ENCODE peak calls at places on chromosomes 7 and 10, in seven cellular contexts. One of them, this sample, is unnamed.

GRCh38 chr7:136555933-136556332 is 312.5 kb upstream of the CHRM2 start:
- DNase-seq in NB4: no peak
- DNase-seq in esophagus muscularis mucosa: no peak
- DNase-seq in testis: no peak
- DNase-seq in endothelial cell: no peak
- DNase-seq in right atrium auricular region: no peak
- DNase-seq in choroid plexus epithelial cell: no peak
- DNase-seq in this sample: no peak

GRCh38 chr10:35208949-35209613 is 82.4 kb downstream of the CREM start:
- DNase-seq in NB4: no peak
- DNase-seq in esophagus muscularis mucosa: no peak
- DNase-seq in testis: no peak
- DNase-seq in endothelial cell: no peak
- DNase-seq in right atrium auricular region: no peak
- DNase-seq in choroid plexus epithelial cell: no peak
- DNase-seq in this sample: no peak

GRCh38 chr10:132422931-132423813 is 26.2 kb downstream of the PWWP2B start:
- DNase-seq in NB4: peak; percentile 74
- DNase-seq in esophagus muscularis mucosa: no peak
- DNase-seq in testis: no peak
- DNase-seq in endothelial cell: no peak
- DNase-seq in right atrium auricular region: no peak
- DNase-seq in choroid plexus epithelial cell: peak; percentile 42
- DNase-seq in this sample: no peak

GRCh38 chr10:6399241-6399701 is 180.8 kb downstream of the PRKCQ start:
- DNase-seq in NB4: peak; percentile 75
- DNase-seq in esophagus muscularis mucosa: no peak
- DNase-seq in testis: peak; percentile 51
- DNase-seq in endothelial cell: no peak
- DNase-seq in right atrium auricular region: no peak
- DNase-seq in choroid plexus epithelial cell: peak; percentile 49
- DNase-seq in this sample: no peak

GRCh38 chr7:44486693-44487092 is 3.8 kb downstream of the NUDCD3 start:
- DNase-seq in NB4: peak; percentile 40
- DNase-seq in esophagus muscularis mucosa: no peak
- DNase-seq in testis: no peak
- DNase-seq in endothelial cell: no peak
- DNase-seq in right atrium auricular region: no peak
- DNase-seq in choroid plexus epithelial cell: peak; percentile 31
- DNase-seq in this sample: no peak

GRCh38 chr7:157313645-157314044 is 23.2 kb upstream of the DNAJB6 start:
- DNase-seq in NB4: no peak
- DNase-seq in esophagus muscularis mucosa: no peak
- DNase-seq in testis: no peak
- DNase-seq in endothelial cell: no peak
- DNase-seq in right atrium auricular region: no peak
- DNase-seq in choroid plexus epithelial cell: no peak
- DNase-seq in this sample: no peak

GRCh38 chr10:100020161-100020882 is 10.6 kb upstream of the DNMBP start:
- DNase-seq in NB4: no peak
- DNase-seq in esophagus muscularis mucosa: no peak
- DNase-seq in testis: no peak
- DNase-seq in endothelial cell: no peak
- DNase-seq in right atrium auricular region: no peak
- DNase-seq in choroid plexus epithelial cell: no peak
- DNase-seq in this sample: no peak

GRCh38 chr10:31320179-31320597 is 1.2 kb downstream of the ZEB1 start:
- DNase-seq in NB4: peak; percentile 53
- DNase-seq in esophagus muscularis mucosa: no peak
- DNase-seq in testis: peak; percentile 41
- DNase-seq in endothelial cell: peak; percentile 22
- DNase-seq in right atrium auricular region: peak; percentile 61
- DNase-seq in choroid plexus epithelial cell: no peak
- DNase-seq in this sample: peak; percentile 84

GRCh38 chr7:120856621-120857352 is 1.2 kb downstream of the TSPAN12 start:
- DNase-seq in NB4: peak; percentile 29
- DNase-seq in esophagus muscularis mucosa: no peak
- DNase-seq in testis: peak; percentile 59
- DNase-seq in endothelial cell: peak; percentile 62
- DNase-seq in right atrium auricular region: peak; percentile 62
- DNase-seq in choroid plexus epithelial cell: peak; percentile 11
- DNase-seq in this sample: no peak

GRCh38 chr7:90688826-90689225 is 92.7 kb downstream of the CDK14 start:
- DNase-seq in NB4: no peak
- DNase-seq in esophagus muscularis mucosa: no peak
- DNase-seq in testis: no peak
- DNase-seq in endothelial cell: no peak
- DNase-seq in right atrium auricular region: no peak
- DNase-seq in choroid plexus epithelial cell: no peak
- DNase-seq in this sample: no peak

GRCh38 chr7:69820479-69821192 is 222.4 kb downstream of the AUTS2 start:
- DNase-seq in NB4: no peak
- DNase-seq in esophagus muscularis mucosa: no peak
- DNase-seq in testis: no peak
- DNase-seq in endothelial cell: no peak
- DNase-seq in right atrium auricular region: no peak
- DNase-seq in choroid plexus epithelial cell: no peak
- DNase-seq in this sample: no peak

GRCh38 chr10:131885391-131886165 is 15.2 kb upstream of the PPP2R2D start:
- DNase-seq in NB4: peak; percentile 91
- DNase-seq in esophagus muscularis mucosa: no peak
- DNase-seq in testis: peak; percentile 81
- DNase-seq in endothelial cell: peak; percentile 89
- DNase-seq in right atrium auricular region: peak; percentile 63
- DNase-seq in choroid plexus epithelial cell: peak; percentile 67
- DNase-seq in this sample: peak; percentile 87

GRCh38 chr10:64090865-64091264 is 569.7 kb downstream of the REEP3 start:
- DNase-seq in NB4: no peak
- DNase-seq in esophagus muscularis mucosa: no peak
- DNase-seq in testis: no peak
- DNase-seq in endothelial cell: no peak
- DNase-seq in right atrium auricular region: no peak
- DNase-seq in choroid plexus epithelial cell: no peak
- DNase-seq in this sample: no peak

GRCh38 chr10:64093304-64093703 is 572.1 kb downstream of the REEP3 start:
- DNase-seq in NB4: no peak
- DNase-seq in esophagus muscularis mucosa: no peak
- DNase-seq in testis: no peak
- DNase-seq in endothelial cell: no peak
- DNase-seq in right atrium auricular region: no peak
- DNase-seq in choroid plexus epithelial cell: no peak
- DNase-seq in this sample: no peak

GRCh38 chr10:64089648-64090047 is 568.4 kb downstream of the REEP3 start:
- DNase-seq in NB4: no peak
- DNase-seq in esophagus muscularis mucosa: no peak
- DNase-seq in testis: no peak
- DNase-seq in endothelial cell: no peak
- DNase-seq in right atrium auricular region: no peak
- DNase-seq in choroid plexus epithelial cell: no peak
- DNase-seq in this sample: no peak

GRCh38 chr10:64093946-64094560 is 572.9 kb downstream of the REEP3 start:
- DNase-seq in NB4: no peak
- DNase-seq in esophagus muscularis mucosa: no peak
- DNase-seq in testis: no peak
- DNase-seq in endothelial cell: no peak
- DNase-seq in right atrium auricular region: no peak
- DNase-seq in choroid plexus epithelial cell: no peak
- DNase-seq in this sample: no peak

DNA sequence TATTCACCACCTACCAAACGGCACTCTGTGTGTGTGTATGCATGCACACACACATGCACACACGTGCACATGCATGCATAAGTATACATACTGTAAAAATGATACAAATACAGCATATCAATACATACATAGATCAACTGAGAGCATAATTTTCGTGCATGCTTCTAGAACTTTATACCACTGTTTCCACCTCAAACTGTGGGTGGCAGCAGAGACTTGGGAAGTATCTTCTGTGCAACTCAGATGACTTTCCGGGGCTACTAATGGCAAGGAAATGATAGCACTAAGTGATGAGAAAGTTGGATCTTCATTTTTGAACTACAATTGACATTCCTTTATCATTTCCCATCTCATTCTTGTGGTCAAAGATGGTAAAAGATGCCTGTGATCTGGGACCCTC is 570.7 kb downstream of the REEP3 start:
- DNase-seq in NB4: peak; percentile 37
- DNase-seq in esophagus muscularis mucosa: no peak
- DNase-seq in testis: peak; percentile 25
- DNase-seq in endothelial cell: no peak
- DNase-seq in right atrium auricular region: no peak
- DNase-seq in choroid plexus epithelial cell: peak; percentile 1
- DNase-seq in this sample: no peak
- TF ChIP-seq CTCF in NB4: peak; percentile 31
- TF ChIP-seq CTCF in esophagus muscularis mucosa: no peak
- TF ChIP-seq CTCF in testis: no peak
- TF ChIP-seq CTCF in endothelial cell: no peak
- TF ChIP-seq CTCF in right atrium auricular region: peak; percentile 33
- TF ChIP-seq CTCF in choroid plexus epithelial cell: peak; percentile 4
- TF ChIP-seq CTCF in this sample: peak; percentile 70

GRCh38 chr7:151700621-151701185 is 176.2 kb downstream of the PRKAG2 start:
- DNase-seq in NB4: peak; percentile 58
- DNase-seq in esophagus muscularis mucosa: no peak
- DNase-seq in testis: no peak
- DNase-seq in endothelial cell: no peak
- DNase-seq in right atrium auricular region: no peak
- DNase-seq in choroid plexus epithelial cell: peak; percentile 58
- DNase-seq in this sample: no peak

GRCh38 chr7:151697942-151698341 is 178.2 kb upstream of the RHEB start:
- DNase-seq in NB4: peak; percentile 41
- DNase-seq in esophagus muscularis mucosa: no peak
- DNase-seq in testis: no peak
- DNase-seq in endothelial cell: no peak
- DNase-seq in right atrium auricular region: no peak
- DNase-seq in choroid plexus epithelial cell: no peak
- DNase-seq in this sample: no peak

GRCh38 chr7:151697515-151697895 is 177.8 kb upstream of the RHEB start:
- DNase-seq in NB4: no peak
- DNase-seq in esophagus muscularis mucosa: no peak
- DNase-seq in testis: no peak
- DNase-seq in endothelial cell: no peak
- DNase-seq in right atrium auricular region: no peak
- DNase-seq in choroid plexus epithelial cell: no peak
- DNase-seq in this sample: no peak

GRCh38 chr7:151699147-151699546 is 177.8 kb downstream of the PRKAG2 start:
- DNase-seq in NB4: peak; percentile 98
- DNase-seq in esophagus muscularis mucosa: no peak
- DNase-seq in testis: no peak
- DNase-seq in endothelial cell: no peak
- DNase-seq in right atrium auricular region: no peak
- DNase-seq in choroid plexus epithelial cell: peak; percentile 99
- DNase-seq in this sample: peak; percentile 89

GRCh38 chr7:151699920-151700319 is 177.0 kb downstream of the PRKAG2 start:
- DNase-seq in NB4: peak; percentile 86
- DNase-seq in esophagus muscularis mucosa: no peak
- DNase-seq in testis: no peak
- DNase-seq in endothelial cell: no peak
- DNase-seq in right atrium auricular region: no peak
- DNase-seq in choroid plexus epithelial cell: peak; percentile 79
- DNase-seq in this sample: no peak
- TF ChIP-seq CTCF in NB4: no peak
- TF ChIP-seq CTCF in esophagus muscularis mucosa: no peak
- TF ChIP-seq CTCF in testis: no peak
- TF ChIP-seq CTCF in endothelial cell: no peak
- TF ChIP-seq CTCF in right atrium auricular region: no peak
- TF ChIP-seq CTCF in choroid plexus epithelial cell: no peak
- TF ChIP-seq CTCF in this sample: no peak

GRCh38 chr7:117399820-117400422 is 27.4 kb downstream of the ASZ1 start:
- DNase-seq in NB4: peak; percentile 12
- DNase-seq in esophagus muscularis mucosa: no peak
- DNase-seq in testis: no peak
- DNase-seq in endothelial cell: no peak
- DNase-seq in right atrium auricular region: no peak
- DNase-seq in choroid plexus epithelial cell: peak; percentile 27
- DNase-seq in this sample: no peak

GRCh38 chr7:117405519-117405918 is 21.8 kb downstream of the ASZ1 start:
- DNase-seq in NB4: no peak
- DNase-seq in esophagus muscularis mucosa: no peak
- DNase-seq in testis: no peak
- DNase-seq in endothelial cell: no peak
- DNase-seq in right atrium auricular region: no peak
- DNase-seq in choroid plexus epithelial cell: no peak
- DNase-seq in this sample: no peak

GRCh38 chr7:117402109-117402508 is 25.2 kb downstream of the ASZ1 start:
- DNase-seq in NB4: no peak
- DNase-seq in esophagus muscularis mucosa: no peak
- DNase-seq in testis: no peak
- DNase-seq in endothelial cell: no peak
- DNase-seq in right atrium auricular region: no peak
- DNase-seq in choroid plexus epithelial cell: peak; percentile 9
- DNase-seq in this sample: no peak

GRCh38 chr7:117403737-117404136 is 23.6 kb downstream of the ASZ1 start:
- DNase-seq in NB4: no peak
- DNase-seq in esophagus muscularis mucosa: no peak
- DNase-seq in testis: no peak
- DNase-seq in endothelial cell: no peak
- DNase-seq in right atrium auricular region: no peak
- DNase-seq in choroid plexus epithelial cell: no peak
- DNase-seq in this sample: no peak

GRCh38 chr7:117401293-117402002 is 25.8 kb downstream of the ASZ1 start:
- DNase-seq in NB4: peak; percentile 12
- DNase-seq in esophagus muscularis mucosa: no peak
- DNase-seq in testis: no peak
- DNase-seq in endothelial cell: peak; percentile 23
- DNase-seq in right atrium auricular region: no peak
- DNase-seq in choroid plexus epithelial cell: peak; percentile 38
- DNase-seq in this sample: no peak
- TF ChIP-seq CTCF in NB4: peak; percentile 19
- TF ChIP-seq CTCF in esophagus muscularis mucosa: no peak
- TF ChIP-seq CTCF in testis: no peak
- TF ChIP-seq CTCF in endothelial cell: peak; percentile 62
- TF ChIP-seq CTCF in right atrium auricular region: no peak
- TF ChIP-seq CTCF in choroid plexus epithelial cell: peak; percentile 59
- TF ChIP-seq CTCF in this sample: peak; percentile 28

DNA sequence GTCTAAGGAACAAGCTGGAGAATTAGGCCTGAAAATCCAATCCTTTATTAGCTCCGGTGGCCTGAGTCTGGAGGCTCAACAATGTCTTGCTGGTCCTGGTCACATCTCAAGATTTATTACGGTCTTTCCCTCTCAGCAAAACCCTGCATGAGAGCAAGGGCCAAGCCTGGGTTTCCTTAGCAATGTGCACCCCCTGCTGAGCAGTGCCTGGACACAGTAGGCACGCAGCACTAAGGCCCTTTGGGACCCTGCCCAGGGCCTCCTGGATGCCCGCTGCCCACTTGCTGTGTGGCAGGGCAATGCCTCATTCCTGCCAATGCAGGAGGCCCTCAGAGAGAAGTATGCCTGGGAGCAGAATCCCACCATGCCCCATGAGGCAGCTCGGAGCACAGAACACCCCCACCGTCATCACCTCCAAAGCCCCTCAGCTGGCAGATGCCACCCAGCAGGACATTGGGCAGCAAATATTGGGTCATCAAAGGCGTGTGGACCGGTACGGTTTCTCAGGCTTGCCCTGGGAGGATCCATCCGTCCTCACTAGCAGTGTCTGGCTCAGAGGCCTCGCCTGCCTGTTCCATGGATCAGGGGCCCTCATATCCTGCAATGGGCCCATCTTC is 156.4 kb downstream of the OAT start:
- DNase-seq in NB4: no peak
- DNase-seq in esophagus muscularis mucosa: no peak
- DNase-seq in testis: no peak
- DNase-seq in endothelial cell: no peak
- DNase-seq in right atrium auricular region: no peak
- DNase-seq in choroid plexus epithelial cell: no peak
- DNase-seq in this sample: no peak
- TF ChIP-seq CTCF in NB4: no peak
- TF ChIP-seq CTCF in esophagus muscularis mucosa: no peak
- TF ChIP-seq CTCF in testis: no peak
- TF ChIP-seq CTCF in endothelial cell: no peak
- TF ChIP-seq CTCF in right atrium auricular region: peak; percentile 36
- TF ChIP-seq CTCF in choroid plexus epithelial cell: no peak
- TF ChIP-seq CTCF in this sample: no peak